ENCODE peak calls at places on chromosome 16, in nine cellular contexts. V is BJ; L is hippocampal formation; H is effector CD4-positive, alpha-beta T cell; A is hepatic stellate cell; P is skeletal muscle cell; X is HT1080; I is GM04504; B is renal cortical epithelial cell. O is an unnamed sample.

GRCh38 chr16:7615565-7615964 is 282.9 kb downstream of the RBFOX1 start:
- DNase-seq in B (no peak), I (no peak), V (no peak), A (no peak), H (no peak), L (no peak), X (no peak), P (no peak), O (no peak)

GRCh38 chr16:86718118-86718517 is 139.8 kb downstream of the FOXL1 start:
- DNase-seq in I (no peak), P (no peak), B (peak; percentile 82), X (no peak), V (no peak), H (no peak), A (no peak), L (no peak), O (peak; percentile 64)

GRCh38 chr16:13138528-13138927 is 237.1 kb downstream of the SHISA9 start:
- DNase-seq in I (no peak), B (peak; percentile 18), X (peak; percentile 18), A (no peak), L (no peak), P (no peak), V (no peak), H (no peak), O (no peak)

GRCh38 chr16:30490210-30490609 is 17.7 kb downstream of the ITGAL start:
- DNase-seq in X (no peak), L (no peak), V (no peak), P (no peak), B (no peak), I (no peak), A (no peak), H (no peak), O (no peak)

GRCh38 chr16:85436636-85437160 is 176.4 kb upstream of the GSE1 start:
- DNase-seq in X (no peak), L (no peak), V (no peak), H (no peak), P (no peak), A (no peak), B (no peak), I (no peak), O (no peak)

GRCh38 chr16:75424096-75424762 is 9.1 kb downstream of the CFDP1 start:
- DNase-seq in A (no peak), B (peak; percentile 78), I (no peak), X (no peak), P (no peak), L (no peak), H (no peak), V (no peak), O (no peak)

GRCh38 chr16:86229283-86229682 is 281.0 kb upstream of the FOXF1 start:
- DNase-seq in H (no peak), X (no peak), I (no peak), P (no peak), L (no peak), A (no peak), B (no peak), V (no peak), O (no peak)

GRCh38 chr16:842061-842476 is 41.5 kb upstream of the GNG13 start:
- DNase-seq in H (no peak), V (no peak), X (peak; percentile 38), A (peak; percentile 81), I (no peak), P (peak; percentile 4), B (no peak), L (no peak), O (peak; percentile 67)

GRCh38 chr16:23998771-23999170 is 163.0 kb downstream of the PRKCB start:
- DNase-seq in H (no peak), P (no peak), X (no peak), B (no peak), V (no peak), A (no peak), L (no peak), I (no peak), O (no peak)

GRCh38 chr16:25523183-25523582 is 168.6 kb upstream of the HS3ST4 start:
- DNase-seq in B (no peak), P (no peak), L (no peak), H (no peak), A (no peak), X (no peak), I (no peak), V (no peak), O (no peak)

GRCh38 chr16:68234188-68235104 is 1.5 kb downstream of the ESRP2 start:
- DNase-seq in X (peak; percentile 21), A (no peak), L (no peak), B (peak; percentile 38), I (no peak), H (no peak), V (no peak), P (no peak), O (no peak)

GRCh38 chr16:81265658-81266451 is 27.4 kb downstream of the BCO1 start:
- DNase-seq in A (no peak), H (no peak), I (peak; percentile 40), V (no peak), L (peak; percentile 10), B (no peak), P (no peak), X (no peak), O (no peak)

GRCh38 chr16:81401035-81401950 is 43.3 kb upstream of the CMIP start:
- DNase-seq in P (no peak), L (no peak), B (peak; percentile 13), I (peak; percentile 24), V (peak; percentile 41), X (peak; percentile 86), A (peak; percentile 85), H (no peak), O (peak; percentile 85)

GRCh38 chr16:67246081-67246944 is 968 bp downstream of the FHOD1 start:
- DNase-seq in H (peak; percentile 41), P (peak; percentile 77), V (peak; percentile 50), I (peak; percentile 59), X (peak; percentile 88), B (peak; percentile 71), L (no peak), A (peak; percentile 74), O (peak; percentile 87)

GRCh38 chr16:2428051-2428786 is 1.0 kb upstream of the CCNF start:
- DNase-seq in H (no peak), V (no peak), A (no peak), B (peak; percentile 13), L (no peak), X (peak; percentile 28), I (no peak), P (no peak), O (peak; percentile 26)

GRCh38 chr16:57045694-57046381 is 46.5 kb upstream of the CPNE2 start:
- DNase-seq in A (peak; percentile 70), H (no peak), P (no peak), I (no peak), V (no peak), B (peak; percentile 53), X (no peak), L (peak; percentile 45), O (peak; percentile 18)

GRCh38 chr16:25217119-25217511 is 368 bp downstream of the AQP8 start:
- DNase-seq in I (no peak), X (no peak), B (no peak), H (no peak), V (no peak), A (no peak), L (no peak), P (no peak), O (no peak)

GRCh38 chr16:73956592-73957495 is 339.8 kb upstream of the PSMD7 start:
- DNase-seq in X (peak; percentile 42), P (peak; percentile 13), V (peak; percentile 9), H (no peak), A (peak; percentile 51), B (peak; percentile 46), L (peak; percentile 59), I (peak; percentile 27), O (peak; percentile 56)

GRCh38 chr16:59697236-59697635 is 963.1 kb upstream of the GOT2 start:
- DNase-seq in I (no peak), X (peak; percentile 3), L (no peak), H (no peak), P (peak; percentile 33), A (no peak), V (no peak), B (no peak), O (no peak)

GRCh38 chr16:11306997-11307638 is 26.0 kb upstream of the PRM1 start:
- DNase-seq in B (peak; percentile 77), L (no peak), V (no peak), H (no peak), P (no peak), X (no peak), I (no peak), A (no peak), O (no peak)

GRCh38 chr16:30352488-30353401 is 2.4 kb downstream of the CD2BP2 start:
- DNase-seq in P (no peak), A (no peak), V (no peak), X (no peak), I (no peak), H (no peak), L (no peak), B (no peak), O (no peak)

GRCh38 chr16:2512920-2513404 is 790 bp upstream of the ATP6V0C start:
- DNase-seq in V (no peak), P (no peak), H (no peak), A (no peak), L (no peak), B (no peak), X (no peak), I (no peak), O (no peak)

GRCh38 chr16:28845173-28846079 is 722 bp downstream of the TUFM start:
- DNase-seq in H (no peak), X (peak; percentile 60), B (peak; percentile 56), I (no peak), V (no peak), A (no peak), L (no peak), P (no peak), O (peak; percentile 55)

GRCh38 chr16:27859020-27859419 is 204.5 kb downstream of the GSG1L start:
- DNase-seq in A (no peak), H (no peak), L (no peak), X (no peak), V (no peak), I (no peak), P (no peak), B (no peak), O (no peak)

GRCh38 chr16:4972938-4973587 is 14.9 kb downstream of the SEC14L5 start:
- DNase-seq in A (no peak), V (no peak), H (no peak), P (no peak), L (peak; percentile 45), X (no peak), B (no peak), I (no peak), O (no peak)